ENCODE peak calls at places on chromosomes 6 and 20, in nine cellular contexts. One of them, this sample, is unnamed.

GRCh38 chr20:47405775-47406325 is 49.4 kb upstream of the ZMYND8 start:
- DNase-seq in BJ: no peak
- DNase-seq in keratinocyte: no peak
- DNase-seq in uterus: no peak
- DNase-seq in astrocyte of the spinal cord: no peak
- DNase-seq in HFF-Myc: no peak
- DNase-seq in upper lobe of left lung: no peak
- DNase-seq in cardiac fibroblast: no peak
- DNase-seq in stomach: no peak
- DNase-seq in this sample: no peak

GRCh38 chr20:15220778-15221565 is 883.6 kb upstream of the FLRT3 start:
- DNase-seq in astrocyte of the spinal cord: peak; percentile 8
- DNase-seq in uterus: no peak
- DNase-seq in upper lobe of left lung: no peak
- DNase-seq in keratinocyte: peak; percentile 32
- DNase-seq in BJ: no peak
- DNase-seq in cardiac fibroblast: peak; percentile 17
- DNase-seq in HFF-Myc: no peak
- DNase-seq in stomach: no peak
- DNase-seq in this sample: no peak

GRCh38 chr6:160085226-160085625 is 36.4 kb upstream of the SLC22A1 start:
- DNase-seq in uterus: no peak
- DNase-seq in BJ: no peak
- DNase-seq in upper lobe of left lung: no peak
- DNase-seq in keratinocyte: no peak
- DNase-seq in stomach: no peak
- DNase-seq in HFF-Myc: no peak
- DNase-seq in astrocyte of the spinal cord: no peak
- DNase-seq in cardiac fibroblast: no peak
- DNase-seq in this sample: no peak

GRCh38 chr6:106886922-106887797 is 87.4 kb downstream of the CD24 start:
- DNase-seq in stomach: no peak
- DNase-seq in HFF-Myc: no peak
- DNase-seq in cardiac fibroblast: no peak
- DNase-seq in astrocyte of the spinal cord: peak; percentile 10
- DNase-seq in upper lobe of left lung: no peak
- DNase-seq in BJ: no peak
- DNase-seq in uterus: no peak
- DNase-seq in keratinocyte: no peak
- DNase-seq in this sample: no peak

GRCh38 chr20:40563296-40563950 is 125.6 kb downstream of the MAFB start:
- DNase-seq in keratinocyte: peak; percentile 87
- DNase-seq in astrocyte of the spinal cord: peak; percentile 48
- DNase-seq in HFF-Myc: no peak
- DNase-seq in stomach: peak; percentile 71
- DNase-seq in upper lobe of left lung: peak; percentile 87
- DNase-seq in BJ: no peak
- DNase-seq in cardiac fibroblast: peak; percentile 84
- DNase-seq in uterus: no peak
- DNase-seq in this sample: peak; percentile 23

GRCh38 chr20:12564982-12565381 is 443.8 kb upstream of the SPTLC3 start:
- DNase-seq in astrocyte of the spinal cord: no peak
- DNase-seq in cardiac fibroblast: no peak
- DNase-seq in keratinocyte: no peak
- DNase-seq in uterus: no peak
- DNase-seq in upper lobe of left lung: no peak
- DNase-seq in HFF-Myc: no peak
- DNase-seq in BJ: no peak
- DNase-seq in stomach: no peak
- DNase-seq in this sample: no peak

GRCh38 chr20:51554538-51555165 is 12.1 kb upstream of the NFATC2 start:
- DNase-seq in BJ: peak; percentile 83
- DNase-seq in upper lobe of left lung: no peak
- DNase-seq in HFF-Myc: no peak
- DNase-seq in stomach: no peak
- DNase-seq in keratinocyte: peak; percentile 75
- DNase-seq in cardiac fibroblast: peak; percentile 38
- DNase-seq in astrocyte of the spinal cord: peak; percentile 62
- DNase-seq in uterus: no peak
- DNase-seq in this sample: peak; percentile 24

GRCh38 chr20:15708984-15709598 is 864.2 kb downstream of the KIF16B start:
- DNase-seq in keratinocyte: no peak
- DNase-seq in HFF-Myc: no peak
- DNase-seq in uterus: no peak
- DNase-seq in cardiac fibroblast: peak; percentile 16
- DNase-seq in astrocyte of the spinal cord: no peak
- DNase-seq in BJ: no peak
- DNase-seq in upper lobe of left lung: no peak
- DNase-seq in stomach: peak; percentile 37
- DNase-seq in this sample: peak; percentile 7

GRCh38 chr20:58523072-58523681 is 8.0 kb upstream of the APCDD1L start:
- DNase-seq in uterus: no peak
- DNase-seq in keratinocyte: no peak
- DNase-seq in upper lobe of left lung: no peak
- DNase-seq in astrocyte of the spinal cord: peak; percentile 20
- DNase-seq in stomach: no peak
- DNase-seq in cardiac fibroblast: no peak
- DNase-seq in HFF-Myc: no peak
- DNase-seq in BJ: no peak
- DNase-seq in this sample: no peak

GRCh38 chr6:22877946-22878705 is 308.8 kb downstream of the HDGFL1 start:
- DNase-seq in upper lobe of left lung: no peak
- DNase-seq in stomach: no peak
- DNase-seq in HFF-Myc: no peak
- DNase-seq in uterus: no peak
- DNase-seq in keratinocyte: no peak
- DNase-seq in cardiac fibroblast: peak; percentile 90
- DNase-seq in astrocyte of the spinal cord: peak; percentile 87
- DNase-seq in BJ: peak; percentile 84
- DNase-seq in this sample: peak; percentile 92

GRCh38 chr6:165854061-165854862 is 191.2 kb upstream of the PDE10A start:
- DNase-seq in astrocyte of the spinal cord: no peak
- DNase-seq in BJ: no peak
- DNase-seq in stomach: no peak
- DNase-seq in cardiac fibroblast: no peak
- DNase-seq in HFF-Myc: no peak
- DNase-seq in uterus: no peak
- DNase-seq in upper lobe of left lung: no peak
- DNase-seq in keratinocyte: no peak
- DNase-seq in this sample: no peak

GRCh38 chr20:44126445-44126844 is 60.5 kb downstream of the JPH2 start:
- DNase-seq in uterus: no peak
- DNase-seq in cardiac fibroblast: no peak
- DNase-seq in astrocyte of the spinal cord: no peak
- DNase-seq in BJ: no peak
- DNase-seq in upper lobe of left lung: no peak
- DNase-seq in stomach: no peak
- DNase-seq in HFF-Myc: no peak
- DNase-seq in keratinocyte: no peak
- DNase-seq in this sample: no peak

GRCh38 chr20:855466-856360 is 22.2 kb downstream of the FAM110A start:
- DNase-seq in upper lobe of left lung: no peak
- DNase-seq in BJ: no peak
- DNase-seq in stomach: no peak
- DNase-seq in HFF-Myc: no peak
- DNase-seq in astrocyte of the spinal cord: no peak
- DNase-seq in keratinocyte: peak; percentile 81
- DNase-seq in cardiac fibroblast: no peak
- DNase-seq in uterus: no peak
- DNase-seq in this sample: no peak

GRCh38 chr20:58406422-58407001 is 17.5 kb downstream of the VAPB start:
- DNase-seq in uterus: no peak
- DNase-seq in HFF-Myc: no peak
- DNase-seq in stomach: no peak
- DNase-seq in cardiac fibroblast: no peak
- DNase-seq in BJ: no peak
- DNase-seq in keratinocyte: no peak
- DNase-seq in upper lobe of left lung: no peak
- DNase-seq in astrocyte of the spinal cord: no peak
- DNase-seq in this sample: no peak

GRCh38 chr6:149962461-149963211 is 1.1 kb upstream of the ULBP1 start:
- DNase-seq in upper lobe of left lung: no peak
- DNase-seq in BJ: no peak
- DNase-seq in astrocyte of the spinal cord: no peak
- DNase-seq in cardiac fibroblast: no peak
- DNase-seq in keratinocyte: no peak
- DNase-seq in HFF-Myc: no peak
- DNase-seq in stomach: no peak
- DNase-seq in uterus: no peak
- DNase-seq in this sample: no peak

GRCh38 chr20:50870572-50871161 is 60.6 kb downstream of the ADNP start:
- DNase-seq in keratinocyte: no peak
- DNase-seq in uterus: no peak
- DNase-seq in cardiac fibroblast: peak; percentile 33
- DNase-seq in BJ: no peak
- DNase-seq in astrocyte of the spinal cord: peak; percentile 36
- DNase-seq in HFF-Myc: no peak
- DNase-seq in stomach: no peak
- DNase-seq in upper lobe of left lung: no peak
- DNase-seq in this sample: peak; percentile 56

GRCh38 chr6:157148391-157149323 is 174.7 kb downstream of the TMEM242 start:
- DNase-seq in upper lobe of left lung: no peak
- DNase-seq in stomach: peak; percentile 32
- DNase-seq in cardiac fibroblast: peak; percentile 94
- DNase-seq in keratinocyte: no peak
- DNase-seq in BJ: peak; percentile 80
- DNase-seq in HFF-Myc: peak; percentile 79
- DNase-seq in uterus: peak; percentile 43
- DNase-seq in astrocyte of the spinal cord: peak; percentile 96
- DNase-seq in this sample: peak; percentile 86

GRCh38 chr20:38217791-38218565 is 42.6 kb downstream of the KIAA1755 start:
- DNase-seq in cardiac fibroblast: peak; percentile 89
- DNase-seq in keratinocyte: peak; percentile 60
- DNase-seq in HFF-Myc: peak; percentile 89
- DNase-seq in uterus: peak; percentile 78
- DNase-seq in BJ: peak; percentile 83
- DNase-seq in stomach: no peak
- DNase-seq in upper lobe of left lung: no peak
- DNase-seq in astrocyte of the spinal cord: peak; percentile 92
- DNase-seq in this sample: peak; percentile 92

DNA sequence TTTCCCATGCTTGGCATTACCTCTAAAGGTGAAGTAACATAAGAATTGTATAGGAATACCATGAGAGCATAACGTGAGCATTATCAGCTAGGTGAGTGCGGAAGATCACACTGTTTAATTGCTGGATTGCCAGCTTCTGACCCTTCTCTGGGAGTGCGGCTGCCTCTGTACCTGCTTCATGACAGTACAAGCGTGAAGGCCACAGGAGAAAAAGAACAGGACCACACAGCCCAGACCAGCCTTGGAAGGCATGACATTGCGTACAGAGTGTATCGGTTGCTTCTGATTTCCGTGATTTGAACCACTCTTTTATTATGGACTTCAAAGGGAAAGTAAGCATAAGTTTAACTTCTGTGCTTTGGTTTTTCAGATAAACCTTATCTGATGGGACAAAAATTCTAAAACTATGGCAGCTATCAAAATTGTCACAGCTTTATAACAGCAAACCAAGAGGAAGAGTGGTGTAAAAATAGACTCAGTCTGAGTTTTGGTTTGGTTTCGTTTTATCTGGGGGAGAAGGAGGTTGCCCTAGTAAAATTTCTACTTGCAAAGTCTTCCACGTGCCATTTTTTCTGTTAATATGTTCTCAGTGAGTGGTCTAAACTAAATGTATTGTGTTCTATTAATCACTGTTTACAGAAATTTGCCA is 97.4 kb downstream of the RPP40 start:
- DNase-seq in keratinocyte: no peak
- DNase-seq in astrocyte of the spinal cord: no peak
- DNase-seq in cardiac fibroblast: no peak
- DNase-seq in upper lobe of left lung: no peak
- DNase-seq in stomach: no peak
- DNase-seq in uterus: no peak
- DNase-seq in BJ: no peak
- DNase-seq in HFF-Myc: no peak
- DNase-seq in this sample: no peak
- H3K4me3 ChIP-seq in keratinocyte: no peak overlapping the region
- H3K4me3 ChIP-seq in astrocyte of the spinal cord: no peak overlapping the region
- H3K4me3 ChIP-seq in cardiac fibroblast: no peak overlapping the region
- H3K4me3 ChIP-seq in upper lobe of left lung: peak overlapping the region; percentile 10
- H3K4me3 ChIP-seq in stomach: no peak overlapping the region
- H3K4me3 ChIP-seq in uterus: no peak overlapping the region
- H3K4me3 ChIP-seq in BJ: no peak overlapping the region
- H3K4me3 ChIP-seq in HFF-Myc: no peak overlapping the region
- H3K4me3 ChIP-seq in this sample: no peak overlapping the region

GRCh38 chr6:111668410-111668809 is 62.7 kb upstream of the TRAF3IP2 start:
- DNase-seq in astrocyte of the spinal cord: no peak
- DNase-seq in HFF-Myc: no peak
- DNase-seq in upper lobe of left lung: no peak
- DNase-seq in uterus: no peak
- DNase-seq in BJ: no peak
- DNase-seq in stomach: no peak
- DNase-seq in keratinocyte: no peak
- DNase-seq in cardiac fibroblast: no peak
- DNase-seq in this sample: no peak
- TF ChIP-seq CTCF in astrocyte of the spinal cord: peak; percentile 31
- TF ChIP-seq CTCF in HFF-Myc: peak; percentile 26
- TF ChIP-seq CTCF in upper lobe of left lung: peak; percentile 49
- TF ChIP-seq CTCF in uterus: peak; percentile 20
- TF ChIP-seq CTCF in BJ: peak; percentile 38
- TF ChIP-seq CTCF in stomach: no peak
- TF ChIP-seq CTCF in keratinocyte: peak; percentile 27
- TF ChIP-seq CTCF in cardiac fibroblast: peak; percentile 26
- TF ChIP-seq CTCF in this sample: peak; percentile 38

GRCh38 chr20:36860811-36861624 is 14.9 kb upstream of the TLDC2 start:
- DNase-seq in stomach: no peak
- DNase-seq in upper lobe of left lung: no peak
- DNase-seq in astrocyte of the spinal cord: no peak
- DNase-seq in cardiac fibroblast: no peak
- DNase-seq in keratinocyte: no peak
- DNase-seq in BJ: no peak
- DNase-seq in uterus: no peak
- DNase-seq in HFF-Myc: no peak
- DNase-seq in this sample: no peak
- H3K4me3 ChIP-seq in stomach: peak overlapping the region; percentile 69
- H3K4me3 ChIP-seq in upper lobe of left lung: peak overlapping the region; percentile 77
- H3K4me3 ChIP-seq in astrocyte of the spinal cord: peak overlapping the region; percentile 67
- H3K4me3 ChIP-seq in cardiac fibroblast: peak overlapping the region; percentile 66
- H3K4me3 ChIP-seq in keratinocyte: peak overlapping the region; percentile 71
- H3K4me3 ChIP-seq in BJ: peak overlapping the region; percentile 61
- H3K4me3 ChIP-seq in uterus: peak overlapping the region; percentile 45
- H3K4me3 ChIP-seq in HFF-Myc: peak overlapping the region; percentile 84
- H3K4me3 ChIP-seq in this sample: peak overlapping the region; percentile 57

GRCh38 chr20:45154183-45154582 is 20.5 kb upstream of the PI3 start:
- DNase-seq in upper lobe of left lung: no peak
- DNase-seq in keratinocyte: no peak
- DNase-seq in HFF-Myc: no peak
- DNase-seq in cardiac fibroblast: peak; percentile 22
- DNase-seq in uterus: no peak
- DNase-seq in astrocyte of the spinal cord: no peak
- DNase-seq in stomach: no peak
- DNase-seq in BJ: no peak
- DNase-seq in this sample: no peak
- TF ChIP-seq CTCF in upper lobe of left lung: no peak
- TF ChIP-seq CTCF in keratinocyte: no peak
- TF ChIP-seq CTCF in HFF-Myc: no peak
- TF ChIP-seq CTCF in cardiac fibroblast: no peak
- TF ChIP-seq CTCF in uterus: no peak
- TF ChIP-seq CTCF in astrocyte of the spinal cord: no peak
- TF ChIP-seq CTCF in stomach: no peak
- TF ChIP-seq CTCF in BJ: peak; percentile 5
- TF ChIP-seq CTCF in this sample: peak; percentile 16

This sample was measured in fibroblast of villous mesenchyme.